ENCODE peak calls at places on chromosome 15, in six cellular contexts. One of them, this sample, is unnamed.

GRCh38 chr15:66588971-66589370 is 23.2 kb upstream of the LCTL start:
- DNase-seq in brain microvascular endothelial cell: no peak
- DNase-seq in activated CD4-positive, alpha-beta T cell treated with anti-CD3 and anti-CD28 coated beads, Interleukin-2, amount 50 U/mL, for 24 hours: no peak
- DNase-seq in stimulated activated CD8-positive, alpha-beta memory T cell treated with anti-CD3 and anti-CD28 coated beads, Interleukin-7, amount 100 ng/mL, for 48 hours: no peak
- DNase-seq in CD4-positive, alpha-beta T cell: no peak
- DNase-seq in hepatocyte: no peak
- DNase-seq in this sample: no peak

GRCh38 chr15:101357885-101358284 is 62.8 kb upstream of the SNRPA1 start:
- DNase-seq in brain microvascular endothelial cell: no peak
- DNase-seq in activated CD4-positive, alpha-beta T cell treated with anti-CD3 and anti-CD28 coated beads, Interleukin-2, amount 50 U/mL, for 24 hours: no peak
- DNase-seq in stimulated activated CD8-positive, alpha-beta memory T cell treated with anti-CD3 and anti-CD28 coated beads, Interleukin-7, amount 100 ng/mL, for 48 hours: no peak
- DNase-seq in CD4-positive, alpha-beta T cell: no peak
- DNase-seq in hepatocyte: no peak
- DNase-seq in this sample: no peak

GRCh38 chr15:74866090-74866489 is 7.1 kb downstream of the SCAMP2 start:
- DNase-seq in brain microvascular endothelial cell: peak
- DNase-seq in activated CD4-positive, alpha-beta T cell treated with anti-CD3 and anti-CD28 coated beads, Interleukin-2, amount 50 U/mL, for 24 hours: no peak
- DNase-seq in stimulated activated CD8-positive, alpha-beta memory T cell treated with anti-CD3 and anti-CD28 coated beads, Interleukin-7, amount 100 ng/mL, for 48 hours: no peak
- DNase-seq in CD4-positive, alpha-beta T cell: no peak
- DNase-seq in hepatocyte: peak
- DNase-seq in this sample: no peak

GRCh38 chr15:73691398-73691797 is 7.2 kb downstream of the CD276 start:
- DNase-seq in brain microvascular endothelial cell: peak
- DNase-seq in activated CD4-positive, alpha-beta T cell treated with anti-CD3 and anti-CD28 coated beads, Interleukin-2, amount 50 U/mL, for 24 hours: no peak
- DNase-seq in stimulated activated CD8-positive, alpha-beta memory T cell treated with anti-CD3 and anti-CD28 coated beads, Interleukin-7, amount 100 ng/mL, for 48 hours: no peak
- DNase-seq in CD4-positive, alpha-beta T cell: no peak
- DNase-seq in hepatocyte: peak
- DNase-seq in this sample: no peak

GRCh38 chr15:29854413-29854812 is 32.1 kb upstream of the TJP1 start:
- DNase-seq in brain microvascular endothelial cell: no peak
- DNase-seq in activated CD4-positive, alpha-beta T cell treated with anti-CD3 and anti-CD28 coated beads, Interleukin-2, amount 50 U/mL, for 24 hours: no peak
- DNase-seq in stimulated activated CD8-positive, alpha-beta memory T cell treated with anti-CD3 and anti-CD28 coated beads, Interleukin-7, amount 100 ng/mL, for 48 hours: no peak
- DNase-seq in CD4-positive, alpha-beta T cell: no peak
- DNase-seq in hepatocyte: no peak
- DNase-seq in this sample: no peak

GRCh38 chr15:89998141-89998661 is 2.9 kb upstream of the ZNF710 start:
- DNase-seq in brain microvascular endothelial cell: peak
- DNase-seq in activated CD4-positive, alpha-beta T cell treated with anti-CD3 and anti-CD28 coated beads, Interleukin-2, amount 50 U/mL, for 24 hours: no peak
- DNase-seq in stimulated activated CD8-positive, alpha-beta memory T cell treated with anti-CD3 and anti-CD28 coated beads, Interleukin-7, amount 100 ng/mL, for 48 hours: no peak
- DNase-seq in CD4-positive, alpha-beta T cell: no peak
- DNase-seq in hepatocyte: peak
- DNase-seq in this sample: no peak

GRCh38 chr15:24862726-24863521 is 91.9 kb upstream of the SNRPN start:
- DNase-seq in brain microvascular endothelial cell: no peak
- DNase-seq in activated CD4-positive, alpha-beta T cell treated with anti-CD3 and anti-CD28 coated beads, Interleukin-2, amount 50 U/mL, for 24 hours: no peak
- DNase-seq in stimulated activated CD8-positive, alpha-beta memory T cell treated with anti-CD3 and anti-CD28 coated beads, Interleukin-7, amount 100 ng/mL, for 48 hours: no peak
- DNase-seq in CD4-positive, alpha-beta T cell: no peak
- DNase-seq in hepatocyte: no peak
- DNase-seq in this sample: no peak

GRCh38 chr15:46670256-46670655 is 1035.4 kb downstream of the SQOR start:
- DNase-seq in brain microvascular endothelial cell: no peak
- DNase-seq in activated CD4-positive, alpha-beta T cell treated with anti-CD3 and anti-CD28 coated beads, Interleukin-2, amount 50 U/mL, for 24 hours: no peak
- DNase-seq in stimulated activated CD8-positive, alpha-beta memory T cell treated with anti-CD3 and anti-CD28 coated beads, Interleukin-7, amount 100 ng/mL, for 48 hours: no peak
- DNase-seq in CD4-positive, alpha-beta T cell: no peak
- DNase-seq in hepatocyte: no peak
- DNase-seq in this sample: no peak

GRCh38 chr15:29920515-29920914 is 98.2 kb upstream of the TJP1 start:
- DNase-seq in brain microvascular endothelial cell: no peak
- DNase-seq in activated CD4-positive, alpha-beta T cell treated with anti-CD3 and anti-CD28 coated beads, Interleukin-2, amount 50 U/mL, for 24 hours: no peak
- DNase-seq in stimulated activated CD8-positive, alpha-beta memory T cell treated with anti-CD3 and anti-CD28 coated beads, Interleukin-7, amount 100 ng/mL, for 48 hours: no peak
- DNase-seq in CD4-positive, alpha-beta T cell: no peak
- DNase-seq in hepatocyte: peak
- DNase-seq in this sample: no peak

GRCh38 chr15:56931674-56932507 is 13.4 kb downstream of the TCF12 start:
- DNase-seq in brain microvascular endothelial cell: no peak
- DNase-seq in activated CD4-positive, alpha-beta T cell treated with anti-CD3 and anti-CD28 coated beads, Interleukin-2, amount 50 U/mL, for 24 hours: no peak
- DNase-seq in stimulated activated CD8-positive, alpha-beta memory T cell treated with anti-CD3 and anti-CD28 coated beads, Interleukin-7, amount 100 ng/mL, for 48 hours: no peak
- DNase-seq in CD4-positive, alpha-beta T cell: no peak
- DNase-seq in hepatocyte: peak
- DNase-seq in this sample: no peak

GRCh38 chr15:78811124-78811824 is at the start of gene ADAMTS7:
- DNase-seq in brain microvascular endothelial cell: peak
- DNase-seq in activated CD4-positive, alpha-beta T cell treated with anti-CD3 and anti-CD28 coated beads, Interleukin-2, amount 50 U/mL, for 24 hours: no peak
- DNase-seq in stimulated activated CD8-positive, alpha-beta memory T cell treated with anti-CD3 and anti-CD28 coated beads, Interleukin-7, amount 100 ng/mL, for 48 hours: no peak
- DNase-seq in CD4-positive, alpha-beta T cell: peak
- DNase-seq in hepatocyte: peak
- DNase-seq in this sample: peak

GRCh38 chr15:60972301-60972700 is 256.8 kb downstream of the RORA start:
- DNase-seq in brain microvascular endothelial cell: peak
- DNase-seq in activated CD4-positive, alpha-beta T cell treated with anti-CD3 and anti-CD28 coated beads, Interleukin-2, amount 50 U/mL, for 24 hours: no peak
- DNase-seq in stimulated activated CD8-positive, alpha-beta memory T cell treated with anti-CD3 and anti-CD28 coated beads, Interleukin-7, amount 100 ng/mL, for 48 hours: no peak
- DNase-seq in CD4-positive, alpha-beta T cell: no peak
- DNase-seq in hepatocyte: no peak
- DNase-seq in this sample: no peak

GRCh38 chr15:67186226-67186649 is 68.2 kb downstream of the AAGAB start:
- DNase-seq in brain microvascular endothelial cell: no peak
- DNase-seq in activated CD4-positive, alpha-beta T cell treated with anti-CD3 and anti-CD28 coated beads, Interleukin-2, amount 50 U/mL, for 24 hours: no peak
- DNase-seq in stimulated activated CD8-positive, alpha-beta memory T cell treated with anti-CD3 and anti-CD28 coated beads, Interleukin-7, amount 100 ng/mL, for 48 hours: no peak
- DNase-seq in CD4-positive, alpha-beta T cell: no peak
- DNase-seq in hepatocyte: no peak
- DNase-seq in this sample: no peak

GRCh38 chr15:53586815-53587214 is 172.6 kb downstream of the WDR72 start:
- DNase-seq in brain microvascular endothelial cell: peak
- DNase-seq in activated CD4-positive, alpha-beta T cell treated with anti-CD3 and anti-CD28 coated beads, Interleukin-2, amount 50 U/mL, for 24 hours: no peak
- DNase-seq in stimulated activated CD8-positive, alpha-beta memory T cell treated with anti-CD3 and anti-CD28 coated beads, Interleukin-7, amount 100 ng/mL, for 48 hours: no peak
- DNase-seq in CD4-positive, alpha-beta T cell: no peak
- DNase-seq in hepatocyte: peak
- DNase-seq in this sample: peak

GRCh38 chr15:96327155-96327741 is 3.3 kb upstream of the NR2F2 start:
- DNase-seq in brain microvascular endothelial cell: peak
- DNase-seq in activated CD4-positive, alpha-beta T cell treated with anti-CD3 and anti-CD28 coated beads, Interleukin-2, amount 50 U/mL, for 24 hours: no peak
- DNase-seq in stimulated activated CD8-positive, alpha-beta memory T cell treated with anti-CD3 and anti-CD28 coated beads, Interleukin-7, amount 100 ng/mL, for 48 hours: no peak
- DNase-seq in CD4-positive, alpha-beta T cell: no peak
- DNase-seq in hepatocyte: peak
- DNase-seq in this sample: no peak

GRCh38 chr15:38074029-38074428 is 139.6 kb downstream of the TMCO5A start:
- DNase-seq in brain microvascular endothelial cell: no peak
- DNase-seq in activated CD4-positive, alpha-beta T cell treated with anti-CD3 and anti-CD28 coated beads, Interleukin-2, amount 50 U/mL, for 24 hours: no peak
- DNase-seq in stimulated activated CD8-positive, alpha-beta memory T cell treated with anti-CD3 and anti-CD28 coated beads, Interleukin-7, amount 100 ng/mL, for 48 hours: no peak
- DNase-seq in CD4-positive, alpha-beta T cell: no peak
- DNase-seq in hepatocyte: no peak
- DNase-seq in this sample: no peak

This sample was measured in stimulated activated naive CD8-positive, alpha-beta T cell treated with anti-CD3 and anti-CD28 coated beads, Interleukin-15, amount 100 ng/mL, for 72 hours.